ENCODE peak calls at places on chromosomes 3 and 15, in seven cellular contexts. A is bronchial epithelial cell, J is A549, I is RWPE1, T is mammary epithelial cell, O is AG09309, P is neural crest cell. E is an unnamed sample.
A peak's percentile ranks its signal among the peaks of the same experiment; 100 is the strongest.

GRCh38 chr15:85282504-85283115 is 97.8 kb upstream of the AKAP13 start:
- DNase-seq in I (no peak), P (no peak), O (no peak), A (no peak), J (no peak), T (peak; percentile 84), E (no peak)

GRCh38 chr3:50205719-50206276 is 727 bp downstream of the SLC38A3 start:
- DNase-seq in O (no peak), T (no peak), J (no peak), P (no peak), A (peak; percentile 22), I (no peak), E (peak; percentile 90)

GRCh38 chr3:128081226-128081625 is 29.0 kb downstream of the SEC61A1 start:
- DNase-seq in T (no peak), P (no peak), J (no peak), I (no peak), A (no peak), O (no peak), E (no peak)

GRCh38 chr3:55907616-55908015 is 420.5 kb upstream of the WNT5A start:
- DNase-seq in A (no peak), T (no peak), I (no peak), P (no peak), O (no peak), J (no peak), E (no peak)

GRCh38 chr3:194879126-194879887 is 193.6 kb downstream of the FAM43A start:
- DNase-seq in P (no peak), J (no peak), O (no peak), A (no peak), I (no peak), T (no peak), E (no peak)

GRCh38 chr3:100245932-100246331 is 14.9 kb upstream of the TBC1D23 start:
- DNase-seq in I (no peak), A (no peak), J (no peak), T (no peak), P (no peak), O (no peak), E (peak; percentile 28)

GRCh38 chr3:126342991-126343661 is 14.1 kb downstream of the KLF15 start:
- DNase-seq in O (no peak), I (peak; percentile 32), T (no peak), A (peak; percentile 2), J (no peak), P (peak; percentile 26), E (peak; percentile 61)

GRCh38 chr3:140203510-140203909 is 268.5 kb downstream of the CLSTN2 start:
- DNase-seq in J (no peak), P (no peak), A (no peak), I (no peak), T (no peak), O (no peak), E (peak; percentile 26)

GRCh38 chr15:78322724-78323395 is 17.3 kb upstream of the CRABP1 start:
- DNase-seq in P (peak; percentile 55), I (no peak), T (no peak), O (no peak), J (no peak), A (no peak), E (no peak)

GRCh38 chr3:98901032-98901464 is 447 bp downstream of the DCBLD2 start:
- DNase-seq in A (peak; percentile 48), O (no peak), P (peak; percentile 31), T (peak; percentile 66), J (peak; percentile 69), I (no peak), E (peak; percentile 80)

GRCh38 chr3:55269636-55270035 is 217.5 kb downstream of the WNT5A start:
- DNase-seq in T (no peak), P (no peak), I (no peak), A (no peak), J (no peak), O (no peak), E (no peak)

GRCh38 chr3:4138150-4138783 is 164.9 kb upstream of the SETMAR start:
- DNase-seq in I (no peak), J (no peak), P (no peak), T (no peak), O (no peak), A (no peak), E (no peak)

GRCh38 chr3:64074895-64075679 is 51.8 kb upstream of the PSMD6 start:
- DNase-seq in I (no peak), O (no peak), J (no peak), P (no peak), T (no peak), A (no peak), E (no peak)

GRCh38 chr15:81323559-81323943 is 390 bp downstream of the STARD5 start:
- DNase-seq in I (no peak), O (no peak), P (no peak), T (no peak), J (no peak), A (peak; percentile 25), E (no peak)

GRCh38 chr3:77026904-77027634 is 12.8 kb upstream of the ROBO2 start:
- DNase-seq in T (no peak), A (no peak), J (no peak), I (no peak), P (no peak), O (no peak), E (no peak)

GRCh38 chr3:31610700-31611275 is 78.1 kb downstream of the STT3B start:
- DNase-seq in I (peak; percentile 20), P (no peak), T (peak; percentile 36), J (peak; percentile 44), O (peak; percentile 17), A (peak; percentile 54), E (peak; percentile 27)

DNA sequence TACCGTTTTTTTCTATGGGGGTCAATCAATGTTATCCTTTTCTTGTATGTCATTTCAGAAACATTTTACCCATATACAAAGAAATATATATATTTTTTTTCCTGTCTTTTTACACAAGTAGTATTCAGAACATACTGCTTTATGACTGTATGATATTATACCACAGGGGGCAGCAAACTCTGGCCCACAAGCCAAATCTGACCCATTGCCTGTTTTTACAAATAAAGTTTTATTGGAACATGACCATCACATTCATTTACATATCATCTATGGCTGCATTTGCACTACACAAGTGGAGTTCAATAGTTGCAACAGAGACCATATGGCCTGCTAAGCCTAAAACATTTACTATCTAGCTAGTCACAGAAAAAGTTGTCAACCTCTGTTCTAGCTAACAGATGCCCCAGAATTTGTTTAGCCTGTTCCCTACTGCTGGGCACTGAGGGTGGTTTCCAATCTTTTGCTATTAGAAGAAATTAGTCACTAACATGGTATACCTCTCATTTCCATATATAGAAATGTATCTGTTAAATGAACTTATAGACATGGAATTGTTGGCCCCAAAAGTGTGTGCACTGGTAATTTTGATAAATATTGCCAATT is 57.7 kb downstream of the BFSP2 start:
- DNase-seq in O (no peak), A (peak; percentile 6), I (no peak), J (peak; percentile 50), T (no peak), P (no peak), E (no peak)
- TF ChIP-seq CTCF in O (peak; percentile 6), A (no peak), I (no peak), J (peak; percentile 16), T (peak; percentile 23), P (peak; percentile 40), E (peak; percentile 45)

DNA sequence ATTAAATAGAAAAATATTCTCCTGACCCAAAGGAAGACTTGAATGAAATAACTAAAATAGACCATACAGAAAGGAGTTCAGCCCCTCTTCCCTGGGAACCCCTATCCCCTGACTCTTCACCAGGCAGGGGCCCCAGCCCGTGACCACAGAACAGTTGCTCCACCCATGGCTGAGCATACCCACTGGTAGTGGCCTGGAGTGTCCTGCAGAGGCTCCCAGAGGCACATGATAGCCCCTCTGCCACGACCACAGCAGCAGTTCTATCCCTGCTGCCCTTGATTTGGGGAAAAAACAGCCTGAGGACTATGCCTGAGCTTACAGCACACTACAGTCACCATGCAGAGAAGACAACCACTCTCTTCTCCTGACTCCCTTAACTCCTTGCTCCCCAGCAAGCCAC is 31.8 kb downstream of the TTC14 start:
- DNase-seq in T (no peak), O (no peak), P (no peak), A (no peak), J (no peak), I (no peak), E (peak; percentile 25)
- TF ChIP-seq CTCF in T (no peak), O (no peak), P (no peak), A (no peak), J (no peak), I (no peak), E (peak; percentile 63)

GRCh38 chr3:120558784-120559227 is 37.3 kb upstream of the NDUFB4 start:
- DNase-seq in T (peak; percentile 76), J (peak; percentile 84), A (peak; percentile 70), I (peak; percentile 78), P (peak; percentile 90), O (peak; percentile 46), E (peak; percentile 97)

GRCh38 chr3:120552184-120553020 is 43.7 kb upstream of the NDUFB4 start:
- DNase-seq in I (no peak), A (no peak), T (no peak), P (no peak), J (no peak), O (no peak), E (no peak)

GRCh38 chr3:120554727-120555660 is 41.1 kb upstream of the NDUFB4 start:
- DNase-seq in P (no peak), J (no peak), A (no peak), T (no peak), I (no peak), O (no peak), E (no peak)

GRCh38 chr3:120557115-120557514 is 39.0 kb upstream of the NDUFB4 start:
- DNase-seq in P (no peak), T (no peak), A (no peak), O (no peak), J (no peak), I (no peak), E (no peak)

GRCh38 chr3:120555661-120556509 is 40.3 kb upstream of the NDUFB4 start:
- DNase-seq in O (no peak), A (peak; percentile 60), P (no peak), J (no peak), I (no peak), T (no peak), E (no peak)
- TF ChIP-seq CTCF in O (no peak), A (no peak), P (no peak), J (no peak), I (no peak), T (no peak), E (no peak)

GRCh38 chr15:88604381-88604951 is 16.7 kb upstream of the AEN start:
- DNase-seq in J (no peak), P (no peak), I (no peak), O (no peak), T (no peak), A (no peak), E (peak; percentile 63)

GRCh38 chr15:88604972-88605506 is 16.1 kb upstream of the AEN start:
- DNase-seq in O (no peak), I (no peak), T (no peak), P (no peak), A (no peak), J (no peak), E (peak; percentile 52)

GRCh38 chr15:88606437-88606794 is 14.7 kb upstream of the AEN start:
- DNase-seq in I (no peak), P (no peak), A (no peak), O (no peak), T (no peak), J (no peak), E (peak; percentile 71)

GRCh38 chr15:88605507-88606436 is 15.4 kb upstream of the AEN start:
- DNase-seq in O (no peak), A (no peak), J (no peak), T (peak; percentile 20), P (peak; percentile 44), I (no peak), E (peak; percentile 90)

DNA sequence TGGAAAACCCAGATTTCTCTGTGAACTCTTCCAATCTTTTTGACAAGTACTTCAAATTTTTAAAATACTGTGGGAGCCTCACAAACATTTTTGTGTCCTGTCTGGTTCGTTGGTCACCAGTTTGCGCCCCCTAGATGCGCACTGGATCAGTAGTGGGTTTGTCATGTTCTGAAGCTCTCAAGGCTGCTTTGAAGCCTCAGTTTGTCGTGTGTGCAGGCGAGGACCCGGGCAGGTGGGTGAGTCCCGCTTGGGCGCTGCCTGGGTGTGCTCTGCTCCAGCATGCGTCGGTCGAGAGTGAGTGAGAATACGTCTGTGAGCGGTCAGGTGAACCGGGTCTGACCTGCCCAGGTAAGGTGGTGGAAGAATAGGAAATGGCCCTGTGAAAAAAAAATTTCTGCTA is 17.3 kb upstream of the AEN start:
- DNase-seq in I (no peak), P (no peak), O (no peak), J (no peak), A (no peak), T (no peak), E (peak; percentile 47)
- TF ChIP-seq CTCF in I (no peak), P (no peak), O (no peak), J (no peak), A (no peak), T (no peak), E (peak; percentile 44)